ENCODE peak calls at places on chromosomes 11 and 22, in six cellular contexts. S, U, E, M, O and L are unnamed samples.

GRCh38 chr11:133515075-133515474 is 17.2 kb downstream of the OPCML start:
- DNase-seq in S (no peak), U (no peak), E (no peak), M (no peak), O (no peak), L (no peak)

GRCh38 chr11:134915212-134915611 is 503.2 kb upstream of the B3GAT1 start:
- DNase-seq in S (no peak), U (no peak), E (peak), M (peak), O (no peak), L (no peak)

GRCh38 chr11:66363187-66363601 is 8.4 kb downstream of the SLC29A2 start:
- DNase-seq in S (no peak), U (peak), E (no peak), M (no peak), O (no peak), L (no peak)

GRCh38 chr11:119120639-119121007 is 757 bp upstream of the HINFP start:
- DNase-seq in S (no peak), U (no peak), E (no peak), M (peak), O (no peak), L (no peak)

GRCh38 chr11:47850337-47850736 is 2.2 kb upstream of the NUP160 start:
- DNase-seq in S (no peak), U (no peak), E (no peak), M (no peak), O (no peak), L (no peak)

GRCh38 chr11:6609502-6610015 is 2.5 kb downstream of the TAF10 start:
- DNase-seq in S (no peak), U (no peak), E (no peak), M (no peak), O (peak), L (peak)

GRCh38 chr11:81497202-81497804 is 1236.4 kb downstream of the FAM181B start:
- DNase-seq in S (no peak), U (no peak), E (no peak), M (peak), O (no peak), L (no peak)

GRCh38 chr22:42611076-42611475 is 3.6 kb downstream of the POLDIP3 start:
- DNase-seq in S (no peak), U (no peak), E (no peak), M (no peak), O (no peak), L (no peak)

GRCh38 chr11:102186836-102187235 is 76.6 kb downstream of the YAP1 start:
- DNase-seq in S (no peak), U (no peak), E (no peak), M (no peak), O (no peak), L (no peak)

GRCh38 chr22:17381237-17381913 is 12.1 kb downstream of the CECR2 start:
- DNase-seq in S (no peak), U (no peak), E (no peak), M (no peak), O (no peak), L (no peak)

GRCh38 chr22:17121235-17122195 is at the start of gene TMEM121B:
- DNase-seq in S (no peak), U (peak), E (no peak), M (peak), O (peak), L (no peak)

GRCh38 chr11:123438191-123438627 is 8.1 kb downstream of the GRAMD1B start:
- DNase-seq in S (no peak), U (no peak), E (no peak), M (peak), O (no peak), L (no peak)

GRCh38 chr11:106986261-106986660 is 32.0 kb downstream of the GUCY1A2 start:
- DNase-seq in S (no peak), U (no peak), E (no peak), M (peak), O (no peak), L (no peak)

GRCh38 chr11:1827095-1827797 is 7.5 kb upstream of the SYT8 start:
- DNase-seq in S (no peak), U (peak), E (peak), M (peak), O (no peak), L (no peak)

GRCh38 chr11:15801616-15802015 is 554.7 kb downstream of the SOX6 start:
- DNase-seq in S (no peak), U (no peak), E (no peak), M (no peak), O (no peak), L (no peak)

GRCh38 chr22:42964994-42965699 is 49.8 kb downstream of the PACSIN2 start:
- DNase-seq in S (no peak), U (no peak), E (no peak), M (peak), O (peak), L (no peak)

GRCh38 chr22:48089601-48090331 is 1327.3 kb downstream of the TBC1D22A start:
- DNase-seq in S (no peak), U (peak), E (no peak), M (peak), O (no peak), L (no peak)

GRCh38 chr11:121645596-121645995 is 192.8 kb upstream of the SORL1-AS1 start:
- DNase-seq in S (no peak), U (no peak), E (no peak), M (no peak), O (no peak), L (no peak)

GRCh38 chr11:68524681-68525080 is 64.1 kb downstream of the PPP6R3 start:
- DNase-seq in S (no peak), U (no peak), E (no peak), M (no peak), O (no peak), L (no peak)

GRCh38 chr11:46414899-46415298 is 23.3 kb upstream of the CHRM4 start:
- DNase-seq in S (no peak), U (no peak), E (no peak), M (no peak), O (no peak), L (no peak)

GRCh38 chr22:31917227-31917921 is 27.0 kb upstream of the YWHAH start:
- DNase-seq in S (no peak), U (peak), E (no peak), M (no peak), O (no peak), L (no peak)

GRCh38 chr22:46537946-46538815 is 761 bp upstream of the CELSR1 start:
- DNase-seq in S (no peak), U (no peak), E (no peak), M (peak), O (peak), L (no peak)

GRCh38 chr11:24623121-24623520 is 126.3 kb downstream of the LUZP2 start:
- DNase-seq in S (no peak), U (no peak), E (no peak), M (no peak), O (no peak), L (no peak)

GRCh38 chr22:46936378-46936916 is 174.0 kb downstream of the TBC1D22A start:
- DNase-seq in S (no peak), U (no peak), E (no peak), M (peak), O (no peak), L (no peak)